ENCODE peak calls at places on chromosomes 7 and 10, in nine cellular contexts. T is fibroblast of the aortic adventitia; W is ACHN; A is HEK293T; R is colonic mucosa; M is T-helper 17 cell; Y is mucosa of descending colon; B is CD4-positive, CD25-positive, alpha-beta regulatory T cell; Z is CMK. E is an unnamed sample.

GRCh38 chr10:28137907-28138880 is 139.3 kb upstream of the ODAD2 start:
- DNase-seq in B (no peak), T (no peak), W (no peak), Z (no peak), A (no peak), Y (no peak), M (no peak), R (no peak), E (no peak)

GRCh38 chr10:8051851-8052257 is 2.6 kb upstream of the GATA3 start:
- DNase-seq in A (no peak), T (no peak), M (peak; percentile 5), Z (no peak), B (no peak), R (no peak), W (no peak), Y (no peak), E (no peak)

GRCh38 chr10:106576534-106576933 is 588.0 kb downstream of the SORCS1 start:
- DNase-seq in W (no peak), B (no peak), A (no peak), Y (no peak), T (no peak), M (no peak), Z (no peak), R (no peak), E (no peak)

GRCh38 chr7:18361756-18362155 is 133.8 kb upstream of the HDAC9 start:
- DNase-seq in T (peak; percentile 78), Y (peak; percentile 39), A (peak; percentile 21), B (no peak), Z (no peak), R (peak; percentile 38), W (peak; percentile 56), M (no peak), E (peak; percentile 21)

GRCh38 chr7:155094636-155095035 is 24.5 kb downstream of the HTR5A start:
- DNase-seq in M (no peak), A (no peak), R (no peak), W (no peak), Z (no peak), B (no peak), Y (no peak), T (no peak), E (no peak)

GRCh38 chr10:3750884-3751283 is 34.1 kb downstream of the KLF6 start:
- DNase-seq in Z (no peak), M (no peak), T (no peak), A (no peak), B (no peak), Y (no peak), R (no peak), W (no peak), E (no peak)

GRCh38 chr10:125850766-125851731 is 27.7 kb downstream of the BCCIP start:
- DNase-seq in A (no peak), Y (no peak), Z (no peak), M (no peak), T (no peak), R (no peak), B (no peak), W (no peak), E (peak; percentile 67)

GRCh38 chr10:49160110-49160509 is 26.3 kb upstream of the FAM170B start:
- DNase-seq in B (no peak), Z (no peak), R (no peak), M (no peak), A (no peak), Y (no peak), W (no peak), T (no peak), E (no peak)

GRCh38 chr7:51237727-51238126 is 78.9 kb downstream of the COBL start:
- DNase-seq in Y (no peak), Z (no peak), B (no peak), W (no peak), A (no peak), R (no peak), M (no peak), T (no peak), E (no peak)

GRCh38 chr7:124553485-124553884 is 212.1 kb downstream of the GPR37 start:
- DNase-seq in Z (no peak), W (no peak), Y (no peak), T (no peak), M (no peak), A (no peak), R (no peak), B (no peak), E (no peak)

GRCh38 chr7:82945056-82945455 is 217.6 kb downstream of the PCLO start:
- DNase-seq in T (no peak), R (no peak), Y (no peak), Z (no peak), W (no peak), M (no peak), A (no peak), B (no peak), E (no peak)

GRCh38 chr10:59622320-59622901 is 87.2 kb downstream of the SLC16A9 start:
- DNase-seq in M (peak; percentile 8), A (peak; percentile 45), Y (peak; percentile 65), W (peak; percentile 57), Z (peak; percentile 11), B (peak; percentile 47), R (peak; percentile 60), T (peak; percentile 73), E (peak; percentile 78)

GRCh38 chr7:33612434-33612833 is 292.9 kb upstream of the BMPER start:
- DNase-seq in M (no peak), B (no peak), A (no peak), R (no peak), Y (no peak), W (no peak), Z (no peak), T (no peak), E (no peak)

GRCh38 chr10:21199501-21199900 is 302.4 kb upstream of the NEBL start:
- DNase-seq in B (no peak), M (no peak), R (no peak), Z (no peak), T (no peak), A (no peak), W (no peak), Y (no peak), E (no peak)

GRCh38 chr7:140435252-140435895 is 31.5 kb downstream of the RAB19 start:
- DNase-seq in Y (no peak), R (no peak), T (no peak), B (no peak), A (no peak), M (no peak), Z (no peak), W (no peak), E (no peak)

E was measured in cerebellar cortex.